ENCODE peak calls at places on chromosomes 13 and 19, in four cellular contexts. T, V, H and D are unnamed samples.

GRCh38 chr13:27446986-27447583 is 3.3 kb downstream of the MTIF3 start:
- DNase-seq in T (peak), V (no peak), H (no peak), D (no peak)

GRCh38 chr13:114038211-114038613 is 64.3 kb upstream of the C13orf46 start:
- DNase-seq in T (no peak), V (peak), H (no peak), D (no peak)

GRCh38 chr19:17540174-17540573 is 15.3 kb upstream of the COLGALT1 start:
- DNase-seq in T (no peak), V (no peak), H (no peak), D (no peak)

GRCh38 chr19:29715695-29716581 is 877 bp upstream of the C19orf12 start:
- DNase-seq in T (peak), V (no peak), H (no peak), D (no peak)

GRCh38 chr13:80030491-80030890 is 310.4 kb downstream of the SPRY2 start:
- DNase-seq in T (no peak), V (peak), H (no peak), D (no peak)

GRCh38 chr13:103140001-103140671 is 73.9 kb upstream of the SLC10A2 start:
- DNase-seq in T (peak), V (no peak), H (peak), D (peak)

GRCh38 chr13:98155475-98156111 is 12.7 kb downstream of the FARP1 start:
- DNase-seq in T (no peak), V (peak), H (no peak), D (no peak)

GRCh38 chr19:16369664-16370576 is 45.3 kb downstream of the KLF2 start:
- DNase-seq in T (no peak), V (no peak), H (no peak), D (no peak)

GRCh38 chr19:29837448-29837961 is 25.7 kb downstream of the CCNE1 start:
- DNase-seq in T (peak), V (no peak), H (no peak), D (no peak)

GRCh38 chr19:41552558-41552957 is 23.4 kb upstream of the CEACAM21 start:
- DNase-seq in T (peak), V (no peak), H (no peak), D (no peak)

GRCh38 chr19:41554902-41555301 is 21.1 kb upstream of the CEACAM21 start:
- DNase-seq in T (no peak), V (no peak), H (no peak), D (no peak)

GRCh38 chr19:41551711-41552110 is 24.3 kb upstream of the CEACAM21 start:
- DNase-seq in T (peak), V (no peak), H (no peak), D (no peak)

GRCh38 chr19:41555752-41556151 is 20.2 kb upstream of the CEACAM21 start:
- DNase-seq in T (no peak), V (no peak), H (no peak), D (no peak)

DNA sequence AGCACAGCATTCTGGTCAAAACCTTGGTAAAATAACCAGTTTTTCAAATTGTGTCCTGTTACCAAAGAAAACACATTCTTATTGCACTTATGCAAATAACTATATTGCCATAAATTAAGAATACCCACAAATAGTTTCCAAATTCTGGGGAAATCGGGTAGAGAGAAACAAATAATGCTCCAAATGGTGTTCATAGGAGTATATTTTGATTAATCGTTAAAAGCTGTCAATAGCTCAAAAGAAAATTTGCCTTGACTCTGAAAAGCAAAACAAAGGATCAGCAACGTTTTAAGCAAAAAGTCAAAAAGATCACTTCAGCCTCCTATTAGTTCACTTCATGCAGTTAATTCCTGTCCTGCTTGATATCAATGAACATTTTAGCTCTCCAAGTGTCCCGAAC is 22.2 kb upstream of the CEACAM21 start:
- DNase-seq in T (peak), V (no peak), H (no peak), D (no peak)
- H3K4me3 ChIP-seq in T (peak), V (no peak), H (no peak), D (no peak)

DNA sequence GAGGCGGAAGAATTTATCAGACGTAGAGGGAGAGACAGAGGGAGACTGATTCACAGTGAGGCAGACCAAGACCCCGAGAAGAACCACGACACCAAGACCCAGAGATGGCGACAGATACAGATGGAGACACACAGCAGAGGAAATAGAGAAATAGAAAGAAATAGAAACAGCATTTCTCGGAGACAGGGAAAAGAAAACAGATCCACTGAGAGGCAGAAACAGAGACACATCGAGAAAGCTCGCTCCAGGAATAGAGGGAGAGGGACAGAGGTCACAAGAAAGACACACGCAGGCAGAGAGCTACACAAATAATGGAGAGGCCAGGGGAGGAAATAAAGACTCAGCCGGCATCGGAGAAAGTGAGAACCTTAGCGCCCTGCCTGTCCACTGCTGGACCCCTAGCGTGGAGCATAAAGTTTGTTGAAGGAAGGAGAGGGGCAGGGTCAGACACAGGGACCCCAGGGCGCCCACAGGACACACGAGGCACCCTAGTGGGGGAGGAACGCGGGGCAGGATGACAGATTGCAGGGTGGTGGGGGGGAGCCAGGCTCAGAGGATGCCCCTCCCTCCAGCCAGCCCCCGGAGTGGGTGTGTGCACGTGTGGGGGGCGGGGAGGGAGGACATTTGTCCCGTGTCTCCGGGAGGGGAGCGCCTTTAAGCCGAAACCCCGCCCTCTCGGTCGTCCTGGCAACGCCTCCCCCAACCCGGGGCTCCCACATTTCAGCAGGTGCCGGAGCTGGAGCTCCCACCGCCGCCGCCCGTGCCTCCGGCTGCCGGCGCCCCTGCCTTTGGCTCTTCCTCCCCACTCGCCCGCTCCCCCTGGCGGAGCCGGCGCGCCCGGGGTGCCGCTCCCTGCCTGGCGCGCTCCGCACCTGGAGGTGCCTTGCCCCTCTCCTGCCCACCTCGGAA is at the start of gene PRKCG:
- DNase-seq in T (no peak), V (no peak), H (no peak), D (no peak)
- TF ChIP-seq CTCF in T (peak), V (peak), H (peak), D (peak)

GRCh38 chr19:18635831-18636182 is 1.0 kb upstream of the KLHL26 start:
- DNase-seq in T (no peak), V (no peak), H (no peak), D (no peak)
- H3K4me3 ChIP-seq in T (no peak), V (peak), H (peak), D (no peak)

GRCh38 chr19:46775642-46776258 is 12.6 kb downstream of the SLC1A5 start:
- DNase-seq in T (no peak), V (no peak), H (no peak), D (no peak)

GRCh38 chr19:46776927-46777911 is 11.2 kb downstream of the SLC1A5 start:
- DNase-seq in T (peak), V (no peak), H (no peak), D (no peak)

GRCh38 chr19:46772170-46773017 is 16.0 kb downstream of the SLC1A5 start:
- DNase-seq in T (no peak), V (no peak), H (no peak), D (no peak)

GRCh38 chr19:46773018-46773399 is 15.4 kb downstream of the SLC1A5 start:
- DNase-seq in T (no peak), V (no peak), H (no peak), D (no peak)
- TF ChIP-seq CTCF in T (no peak), V (no peak), H (no peak), D (no peak)

DNA sequence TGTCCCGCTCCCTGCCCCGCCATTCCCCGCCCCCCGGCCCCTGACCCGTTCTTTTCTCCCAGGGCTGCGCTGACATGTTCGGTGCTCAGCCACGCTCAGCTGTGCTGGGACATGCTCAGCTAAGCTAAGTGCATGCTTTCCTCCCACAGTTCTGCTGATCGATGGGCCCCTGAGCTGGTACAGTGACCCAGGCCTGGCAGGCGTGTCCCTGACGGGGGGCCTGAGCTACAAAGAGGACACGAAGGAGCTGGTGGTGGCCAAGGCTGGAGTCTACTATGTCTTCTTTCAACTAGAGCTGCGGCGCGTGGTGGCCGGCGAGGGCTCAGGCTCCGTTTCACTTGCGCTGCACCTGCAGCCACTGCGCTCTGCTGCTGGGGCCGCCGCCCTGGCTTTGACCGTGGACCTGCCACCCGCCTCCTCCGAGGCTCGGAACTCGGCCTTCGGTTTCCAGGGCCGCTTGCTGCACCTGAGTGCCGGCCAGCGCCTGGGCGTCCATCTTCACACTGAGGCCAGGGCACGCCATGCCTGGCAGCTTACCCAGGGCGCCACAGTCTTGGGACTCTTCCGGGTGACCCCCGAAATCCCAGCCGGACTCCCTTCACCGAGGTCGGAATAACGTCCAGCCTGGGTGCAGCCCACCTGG is 3.7 kb downstream of the TNFSF9 start:
- DNase-seq in T (no peak), V (no peak), H (no peak), D (no peak)
- H3K4me3 ChIP-seq in T (no peak), V (no peak), H (no peak), D (no peak)

GRCh38 chr13:29801737-29802305 is 48.6 kb downstream of the UBL3 start:
- DNase-seq in T (peak), V (no peak), H (no peak), D (no peak)
- TF ChIP-seq CTCF in T (peak), V (no peak), H (no peak), D (no peak)

GRCh38 chr13:39823063-39823713 is 167.7 kb downstream of the COG6 start:
- DNase-seq in T (no peak), V (no peak), H (no peak), D (no peak)
- H3K4me3 ChIP-seq in T (no peak), V (no peak), H (no peak), D (no peak)

GRCh38 chr19:49502866-49503581 is 6.8 kb downstream of the RPS11 start:
- DNase-seq in T (peak), V (peak), H (peak), D (peak)
- TF ChIP-seq CTCF in T (peak), V (peak), H (peak), D (peak)

GRCh38 chr19:7197169-7197759 is 97.0 kb downstream of the INSR start:
- DNase-seq in T (peak), V (peak), H (peak), D (peak)
- H3K4me3 ChIP-seq in T (peak), V (peak), H (peak), D (peak)

GRCh38 chr19:36837525-36837901 is 674 bp downstream of the ZNF790 start:
- DNase-seq in T (no peak), V (no peak), H (no peak), D (no peak)
- TF ChIP-seq CTCF in T (no peak), V (no peak), H (no peak), D (no peak)